ENCODE peak calls at places on chromosomes 1 and 21, in five cellular contexts. I, O, X, T and E are unnamed samples.

GRCh38 chr1:21911205-21912001 is 25.7 kb downstream of the HSPG2 start:
- DNase-seq in I (peak; percentile 78), O (peak; percentile 21), X (peak; percentile 91), T (no peak), E (peak; percentile 83)

GRCh38 chr21:32886339-32886738 is 114.8 kb upstream of the PAXBP1 start:
- DNase-seq in I (no peak), O (no peak), X (no peak), T (no peak), E (no peak)

GRCh38 chr21:33971492-33972013 is 55.9 kb upstream of the ATP5PO start:
- DNase-seq in I (peak; percentile 23), O (peak; percentile 53), X (no peak), T (no peak), E (no peak)

GRCh38 chr1:54027848-54028247 is 9.9 kb upstream of the LDLRAD1 start:
- DNase-seq in I (peak; percentile 13), O (no peak), X (no peak), T (no peak), E (no peak)

GRCh38 chr1:72516826-72517225 is 234.5 kb upstream of the NEGR1 start:
- DNase-seq in I (peak; percentile 28), O (no peak), X (no peak), T (no peak), E (no peak)

GRCh38 chr1:57217905-57218304 is 206.0 kb downstream of the DAB1 start:
- DNase-seq in I (no peak), O (no peak), X (no peak), T (no peak), E (no peak)

GRCh38 chr1:197013234-197013633 is 35.9 kb downstream of the CFHR5 start:
- DNase-seq in I (no peak), O (no peak), X (no peak), T (no peak), E (no peak)

GRCh38 chr21:42262826-42263225 is 43.9 kb downstream of the ABCG1 start:
- DNase-seq in I (peak; percentile 44), O (peak; percentile 46), X (peak; percentile 90), T (no peak), E (peak; percentile 33)

GRCh38 chr1:2856076-2856390 is 54.5 kb upstream of the TTC34 start:
- DNase-seq in I (no peak), O (no peak), X (no peak), T (no peak), E (no peak)
- H3K4me1 ChIP-seq in I (no peaks in the 10 kb centered on the region), O (no peaks in the 10 kb centered on the region), X (no peaks in the 10 kb centered on the region), T (no peaks in the 10 kb centered on the region), E (no peaks in the 10 kb centered on the region)

GRCh38 chr1:26789612-26789865 is 1.8 kb downstream of the PIGV start:
- DNase-seq in I (no peak), O (no peak), X (no peak), T (no peak), E (no peak)

GRCh38 chr1:26788836-26789611 is 1.3 kb downstream of the PIGV start:
- DNase-seq in I (peak; percentile 90), O (peak; percentile 92), X (peak; percentile 92), T (peak; percentile 76), E (peak; percentile 93)

GRCh38 chr1:26791138-26791537 is 3.4 kb downstream of the PIGV start:
- DNase-seq in I (no peak), O (no peak), X (no peak), T (no peak), E (no peak)

GRCh38 chr1:26790551-26790953 is 2.8 kb downstream of the PIGV start:
- DNase-seq in I (no peak), O (no peak), X (no peak), T (no peak), E (no peak)

DNA sequence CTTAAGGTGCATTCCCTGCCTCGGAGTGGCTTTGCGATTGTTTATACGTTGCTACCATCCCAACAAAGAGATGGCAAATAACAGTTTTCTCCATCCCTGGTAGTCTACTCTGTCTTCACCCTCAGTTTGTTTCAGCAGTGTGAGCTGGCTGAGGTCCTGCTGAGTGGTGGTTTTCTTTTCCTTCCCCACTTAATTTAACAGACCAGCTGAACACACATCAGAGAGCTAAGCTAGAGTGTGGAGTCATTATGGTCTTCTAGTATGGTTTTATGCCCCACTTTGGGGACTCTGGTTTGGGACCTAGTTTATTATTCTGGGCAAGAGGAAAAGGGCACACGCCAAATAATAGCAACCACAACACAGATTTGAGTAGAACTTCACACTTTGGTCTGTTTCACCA is 2.2 kb downstream of the PIGV start:
- DNase-seq in I (no peak), O (no peak), X (no peak), T (no peak), E (no peak)
- H3K4me1 ChIP-seq in I (peaks cover 18% of the 10 kb centered on the region), O (peaks cover 9% of the 10 kb centered on the region), X (peaks cover 9% of the 10 kb centered on the region), T (peaks cover 13% of the 10 kb centered on the region), E (peaks cover 5% of the 10 kb centered on the region)

DNA sequence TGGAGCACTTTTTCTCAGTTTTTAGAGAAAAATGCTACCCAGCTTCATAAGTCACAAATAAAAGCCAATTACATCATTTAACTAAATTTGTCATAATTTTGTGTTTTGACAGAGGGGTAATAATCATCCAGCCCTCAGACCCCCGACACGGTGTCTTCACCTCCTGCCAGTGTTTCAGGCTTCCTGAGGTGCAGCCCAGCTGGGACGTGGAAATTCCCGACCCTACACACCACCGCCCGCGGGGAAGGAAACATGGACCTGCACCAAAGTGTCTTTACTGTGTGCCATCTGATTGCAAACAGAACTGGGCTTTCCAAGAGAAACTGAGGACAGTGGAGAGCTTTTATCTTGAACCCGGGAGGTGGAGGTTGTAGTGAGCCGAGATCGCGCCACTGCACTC is 7.7 kb upstream of the INAVA start:
- DNase-seq in I (no peak), O (no peak), X (no peak), T (no peak), E (no peak)
- H3K4me1 ChIP-seq in I (peaks cover 6% of the 10 kb centered on the region), O (no peaks in the 10 kb centered on the region), X (no peaks in the 10 kb centered on the region), T (peaks cover 5% of the 10 kb centered on the region), E (no peaks in the 10 kb centered on the region)

GRCh38 chr1:206768472-206769330 is 1.9 kb upstream of the IL19 start:
- DNase-seq in I (no peak), O (no peak), X (no peak), T (no peak), E (no peak)
- H3K4me1 ChIP-seq in I (no peaks in the 10 kb centered on the region), O (no peaks in the 10 kb centered on the region), X (no peaks in the 10 kb centered on the region), T (no peaks in the 10 kb centered on the region), E (no peaks in the 10 kb centered on the region)